ENCODE peak calls at places on chromosomes 12 and 14, in six cellular contexts. One of them, this sample, is unnamed.

GRCh38 chr12:111412007-111412829 is 6.5 kb downstream of the SH2B3 start:
- DNase-seq in tibial nerve: no peak
- DNase-seq in astrocyte of the spinal cord: peak; percentile 75
- DNase-seq in nephron progenitor cell: no peak
- DNase-seq in K562: peak; percentile 42
- DNase-seq in SHP77 treated with DMSO at 0.1 percent for 48 hours: no peak
- DNase-seq in this sample: no peak

GRCh38 chr12:116693259-116694227 is 44.3 kb downstream of the SPRING1 start:
- DNase-seq in tibial nerve: no peak
- DNase-seq in astrocyte of the spinal cord: no peak
- DNase-seq in nephron progenitor cell: no peak
- DNase-seq in K562: no peak
- DNase-seq in SHP77 treated with DMSO at 0.1 percent for 48 hours: no peak
- DNase-seq in this sample: no peak

GRCh38 chr14:44657153-44657552 is 150.1 kb upstream of the FSCB start:
- DNase-seq in tibial nerve: no peak
- DNase-seq in astrocyte of the spinal cord: no peak
- DNase-seq in nephron progenitor cell: no peak
- DNase-seq in K562: no peak
- DNase-seq in SHP77 treated with DMSO at 0.1 percent for 48 hours: no peak
- DNase-seq in this sample: no peak

GRCh38 chr14:33229269-33229924 is 290.7 kb downstream of the NPAS3 start:
- DNase-seq in tibial nerve: no peak
- DNase-seq in astrocyte of the spinal cord: peak; percentile 45
- DNase-seq in nephron progenitor cell: no peak
- DNase-seq in K562: no peak
- DNase-seq in SHP77 treated with DMSO at 0.1 percent for 48 hours: peak; percentile 57
- DNase-seq in this sample: no peak

GRCh38 chr14:58239259-58240210 is 5.1 kb upstream of the PSMA3 start:
- DNase-seq in tibial nerve: peak; percentile 89
- DNase-seq in astrocyte of the spinal cord: peak; percentile 75
- DNase-seq in nephron progenitor cell: peak; percentile 81
- DNase-seq in K562: peak; percentile 75
- DNase-seq in SHP77 treated with DMSO at 0.1 percent for 48 hours: peak; percentile 37
- DNase-seq in this sample: peak; percentile 64

GRCh38 chr12:70853326-70853725 is 67.2 kb downstream of the PTPRR start:
- DNase-seq in tibial nerve: peak; percentile 79
- DNase-seq in astrocyte of the spinal cord: peak; percentile 18
- DNase-seq in nephron progenitor cell: no peak
- DNase-seq in K562: no peak
- DNase-seq in SHP77 treated with DMSO at 0.1 percent for 48 hours: no peak
- DNase-seq in this sample: no peak

GRCh38 chr12:100138048-100138907 is 4.4 kb downstream of the BLTP3B start:
- DNase-seq in tibial nerve: no peak
- DNase-seq in astrocyte of the spinal cord: peak; percentile 36
- DNase-seq in nephron progenitor cell: no peak
- DNase-seq in K562: peak; percentile 41
- DNase-seq in SHP77 treated with DMSO at 0.1 percent for 48 hours: no peak
- DNase-seq in this sample: no peak

GRCh38 chr14:104888489-104889373 is 23.7 kb downstream of the CEP170B start:
- DNase-seq in tibial nerve: no peak
- DNase-seq in astrocyte of the spinal cord: no peak
- DNase-seq in nephron progenitor cell: no peak
- DNase-seq in K562: no peak
- DNase-seq in SHP77 treated with DMSO at 0.1 percent for 48 hours: no peak
- DNase-seq in this sample: no peak

GRCh38 chr14:24206260-24207103 is 986 bp downstream of the TSSK4 start:
- DNase-seq in tibial nerve: no peak
- DNase-seq in astrocyte of the spinal cord: no peak
- DNase-seq in nephron progenitor cell: no peak
- DNase-seq in K562: no peak
- DNase-seq in SHP77 treated with DMSO at 0.1 percent for 48 hours: no peak
- DNase-seq in this sample: no peak

GRCh38 chr14:69999246-69999645 is 120.0 kb downstream of the SMOC1 start:
- DNase-seq in tibial nerve: no peak
- DNase-seq in astrocyte of the spinal cord: peak; percentile 99
- DNase-seq in nephron progenitor cell: no peak
- DNase-seq in K562: no peak
- DNase-seq in SHP77 treated with DMSO at 0.1 percent for 48 hours: peak; percentile 99
- DNase-seq in this sample: no peak

GRCh38 chr12:2894961-2895360 is 4.3 kb downstream of the TULP3 start:
- DNase-seq in tibial nerve: no peak
- DNase-seq in astrocyte of the spinal cord: no peak
- DNase-seq in nephron progenitor cell: no peak
- DNase-seq in K562: no peak
- DNase-seq in SHP77 treated with DMSO at 0.1 percent for 48 hours: no peak
- DNase-seq in this sample: no peak

GRCh38 chr14:71321556-71322315 is 414.5 kb downstream of the PCNX1 start:
- DNase-seq in tibial nerve: peak; percentile 19
- DNase-seq in astrocyte of the spinal cord: peak; percentile 69
- DNase-seq in nephron progenitor cell: peak; percentile 3
- DNase-seq in K562: peak; percentile 30
- DNase-seq in SHP77 treated with DMSO at 0.1 percent for 48 hours: no peak
- DNase-seq in this sample: no peak

GRCh38 chr12:1935700-1936378 is 17.4 kb upstream of the CACNA2D4 start:
- DNase-seq in tibial nerve: no peak
- DNase-seq in astrocyte of the spinal cord: no peak
- DNase-seq in nephron progenitor cell: no peak
- DNase-seq in K562: no peak
- DNase-seq in SHP77 treated with DMSO at 0.1 percent for 48 hours: no peak
- DNase-seq in this sample: no peak

GRCh38 chr14:65961004-65961403 is 525.2 kb upstream of the CCDC196 start:
- DNase-seq in tibial nerve: no peak
- DNase-seq in astrocyte of the spinal cord: peak; percentile 1
- DNase-seq in nephron progenitor cell: peak; percentile 67
- DNase-seq in K562: peak; percentile 64
- DNase-seq in SHP77 treated with DMSO at 0.1 percent for 48 hours: no peak
- DNase-seq in this sample: no peak

GRCh38 chr12:93089805-93090569 is 160.9 kb upstream of the EEA1 start:
- DNase-seq in tibial nerve: no peak
- DNase-seq in astrocyte of the spinal cord: peak; percentile 95
- DNase-seq in nephron progenitor cell: no peak
- DNase-seq in K562: peak; percentile 73
- DNase-seq in SHP77 treated with DMSO at 0.1 percent for 48 hours: no peak
- DNase-seq in this sample: no peak

GRCh38 chr12:124881123-124881522 is 17.5 kb upstream of the SCARB1 start:
- DNase-seq in tibial nerve: no peak
- DNase-seq in astrocyte of the spinal cord: no peak
- DNase-seq in nephron progenitor cell: peak; percentile 34
- DNase-seq in K562: no peak
- DNase-seq in SHP77 treated with DMSO at 0.1 percent for 48 hours: no peak
- DNase-seq in this sample: no peak

GRCh38 chr12:66314278-66314677 is 12.0 kb downstream of the HELB start:
- DNase-seq in tibial nerve: no peak
- DNase-seq in astrocyte of the spinal cord: no peak
- DNase-seq in nephron progenitor cell: no peak
- DNase-seq in K562: no peak
- DNase-seq in SHP77 treated with DMSO at 0.1 percent for 48 hours: no peak
- DNase-seq in this sample: no peak

GRCh38 chr12:321606-322326 is 59.1 kb upstream of the SLC6A13 start:
- DNase-seq in tibial nerve: no peak
- DNase-seq in astrocyte of the spinal cord: no peak
- DNase-seq in nephron progenitor cell: no peak
- DNase-seq in K562: no peak
- DNase-seq in SHP77 treated with DMSO at 0.1 percent for 48 hours: no peak
- DNase-seq in this sample: no peak

GRCh38 chr14:48027115-48027514 is 351.7 kb upstream of the MDGA2 start:
- DNase-seq in tibial nerve: no peak
- DNase-seq in astrocyte of the spinal cord: no peak
- DNase-seq in nephron progenitor cell: no peak
- DNase-seq in K562: no peak
- DNase-seq in SHP77 treated with DMSO at 0.1 percent for 48 hours: no peak
- DNase-seq in this sample: no peak

GRCh38 chr12:3409662-3410061 is 81.3 kb upstream of the PRMT8 start:
- DNase-seq in tibial nerve: no peak
- DNase-seq in astrocyte of the spinal cord: no peak
- DNase-seq in nephron progenitor cell: no peak
- DNase-seq in K562: no peak
- DNase-seq in SHP77 treated with DMSO at 0.1 percent for 48 hours: no peak
- DNase-seq in this sample: no peak

GRCh38 chr12:16599081-16599480 is 6.9 kb downstream of the LMO3 start:
- DNase-seq in tibial nerve: no peak
- DNase-seq in astrocyte of the spinal cord: no peak
- DNase-seq in nephron progenitor cell: no peak
- DNase-seq in K562: no peak
- DNase-seq in SHP77 treated with DMSO at 0.1 percent for 48 hours: no peak
- DNase-seq in this sample: no peak

GRCh38 chr12:15179672-15180071 is 41.5 kb downstream of the RERG start:
- DNase-seq in tibial nerve: no peak
- DNase-seq in astrocyte of the spinal cord: no peak
- DNase-seq in nephron progenitor cell: no peak
- DNase-seq in K562: no peak
- DNase-seq in SHP77 treated with DMSO at 0.1 percent for 48 hours: no peak
- DNase-seq in this sample: no peak

GRCh38 chr14:93031505-93032300 is 84.0 kb downstream of the ITPK1 start:
- DNase-seq in tibial nerve: no peak
- DNase-seq in astrocyte of the spinal cord: no peak
- DNase-seq in nephron progenitor cell: no peak
- DNase-seq in K562: no peak
- DNase-seq in SHP77 treated with DMSO at 0.1 percent for 48 hours: no peak
- DNase-seq in this sample: no peak

GRCh38 chr12:161823-162222 is 52.1 kb downstream of the SLC6A12 start:
- DNase-seq in tibial nerve: no peak
- DNase-seq in astrocyte of the spinal cord: no peak
- DNase-seq in nephron progenitor cell: no peak
- DNase-seq in K562: no peak
- DNase-seq in SHP77 treated with DMSO at 0.1 percent for 48 hours: no peak
- DNase-seq in this sample: no peak

GRCh38 chr14:68528031-68528687 is 264.7 kb downstream of the ZFP36L1 start:
- DNase-seq in tibial nerve: no peak
- DNase-seq in astrocyte of the spinal cord: no peak
- DNase-seq in nephron progenitor cell: no peak
- DNase-seq in K562: no peak
- DNase-seq in SHP77 treated with DMSO at 0.1 percent for 48 hours: no peak
- DNase-seq in this sample: no peak

GRCh38 chr12:131713349-131713748 is 2.5 kb downstream of the SFSWAP start:
- DNase-seq in tibial nerve: no peak
- DNase-seq in astrocyte of the spinal cord: no peak
- DNase-seq in nephron progenitor cell: no peak
- DNase-seq in K562: no peak
- DNase-seq in SHP77 treated with DMSO at 0.1 percent for 48 hours: no peak
- DNase-seq in this sample: no peak

GRCh38 chr12:112812598-112813406 is 21.3 kb downstream of the RPH3A start:
- DNase-seq in tibial nerve: no peak
- DNase-seq in astrocyte of the spinal cord: no peak
- DNase-seq in nephron progenitor cell: no peak
- DNase-seq in K562: no peak
- DNase-seq in SHP77 treated with DMSO at 0.1 percent for 48 hours: no peak
- DNase-seq in this sample: no peak

GRCh38 chr14:104803280-104803915 is 2.5 kb downstream of the ZBTB42 start:
- DNase-seq in tibial nerve: no peak
- DNase-seq in astrocyte of the spinal cord: no peak
- DNase-seq in nephron progenitor cell: no peak
- DNase-seq in K562: no peak
- DNase-seq in SHP77 treated with DMSO at 0.1 percent for 48 hours: no peak
- DNase-seq in this sample: no peak